ENCODE peak calls at places on chromosomes 16 and 17, in ten cellular contexts. J, N, G, Y, U, H, L, W, D and A are unnamed samples.

GRCh38 chr17:67055041-67055443 is 10.7 kb downstream of the CACNG1 start:
- DNase-seq in J (no peak), N (no peak), G (peak), Y (no peak), U (no peak), H (no peak), L (no peak), W (no peak), D (no peak), A (no peak)

GRCh38 chr16:83903739-83904138 is 4.8 kb downstream of the MLYCD start:
- DNase-seq in J (no peak), N (no peak), G (no peak), Y (peak), U (peak), H (no peak), L (no peak), W (peak), D (peak), A (peak)

GRCh38 chr16:10386517-10387377 is 886 bp downstream of the ATF7IP2 start:
- DNase-seq in J (no peak), N (no peak), G (no peak), Y (no peak), U (no peak), H (no peak), L (no peak), W (no peak), D (peak), A (no peak)

GRCh38 chr17:42288985-42289862 is 926 bp downstream of the STAT5A start:
- DNase-seq in J (no peak), N (peak), G (no peak), Y (peak), U (peak), H (peak), L (peak), W (peak), D (no peak), A (peak)

GRCh38 chr17:34154916-34155730 is 100.0 kb upstream of the CCL2 start:
- DNase-seq in J (no peak), N (no peak), G (no peak), Y (no peak), U (no peak), H (no peak), L (no peak), W (no peak), D (no peak), A (no peak)

GRCh38 chr16:81582655-81583441 is 138.2 kb downstream of the CMIP start:
- DNase-seq in J (no peak), N (no peak), G (no peak), Y (peak), U (no peak), H (no peak), L (no peak), W (no peak), D (no peak), A (peak)

GRCh38 chr16:70706948-70707465 is 21.2 kb upstream of the MTSS2 start:
- DNase-seq in J (no peak), N (no peak), G (no peak), Y (no peak), U (peak), H (no peak), L (no peak), W (no peak), D (peak), A (no peak)

GRCh38 chr17:19386276-19386863 is 620 bp downstream of the MFAP4 start:
- DNase-seq in J (peak), N (no peak), G (no peak), Y (peak), U (peak), H (no peak), L (no peak), W (peak), D (peak), A (peak)

GRCh38 chr16:71536752-71537499 is 10.7 kb downstream of the CHST4 start:
- DNase-seq in J (no peak), N (no peak), G (no peak), Y (no peak), U (no peak), H (no peak), L (no peak), W (no peak), D (no peak), A (no peak)

GRCh38 chr17:31444026-31444425 is 52.6 kb downstream of the RAB11FIP4 start:
- DNase-seq in J (no peak), N (no peak), G (no peak), Y (no peak), U (no peak), H (no peak), L (no peak), W (no peak), D (peak), A (no peak)

GRCh38 chr16:58574895-58575294 is 54.7 kb downstream of the CNOT1 start:
- DNase-seq in J (no peak), N (no peak), G (no peak), Y (no peak), U (no peak), H (no peak), L (no peak), W (no peak), D (no peak), A (no peak)

GRCh38 chr17:55086635-55087058 is 118.1 kb downstream of the STXBP4 start:
- DNase-seq in J (no peak), N (no peak), G (no peak), Y (no peak), U (no peak), H (peak), L (no peak), W (no peak), D (peak), A (no peak)

GRCh38 chr16:83513006-83513755 is 294.6 kb upstream of the HSBP1 start:
- DNase-seq in J (no peak), N (no peak), G (no peak), Y (no peak), U (no peak), H (no peak), L (no peak), W (no peak), D (peak), A (no peak)

GRCh38 chr17:65595071-65595655 is 33.7 kb upstream of the AXIN2 start:
- DNase-seq in J (no peak), N (no peak), G (no peak), Y (no peak), U (no peak), H (peak), L (no peak), W (no peak), D (no peak), A (no peak)

GRCh38 chr17:15323147-15323546 is 18.2 kb downstream of the TEKT3 start:
- DNase-seq in J (no peak), N (no peak), G (no peak), Y (no peak), U (no peak), H (no peak), L (no peak), W (no peak), D (no peak), A (no peak)

GRCh38 chr17:2736956-2737355 is 12.5 kb downstream of the CCDC92B start:
- DNase-seq in J (no peak), N (no peak), G (no peak), Y (no peak), U (no peak), H (no peak), L (no peak), W (no peak), D (no peak), A (no peak)

GRCh38 chr16:46658925-46659324 is 30.1 kb downstream of the VPS35 start:
- DNase-seq in J (peak), N (peak), G (no peak), Y (peak), U (no peak), H (no peak), L (peak), W (peak), D (no peak), A (no peak)

GRCh38 chr16:66515543-66516171 is 34.3 kb downstream of the TK2 start:
- DNase-seq in J (no peak), N (no peak), G (no peak), Y (no peak), U (no peak), H (peak), L (no peak), W (no peak), D (peak), A (no peak)

GRCh38 chr17:62882878-62883277 is 74.8 kb upstream of the MARCHF10 start:
- DNase-seq in J (no peak), N (no peak), G (no peak), Y (no peak), U (no peak), H (no peak), L (no peak), W (no peak), D (peak), A (no peak)

GRCh38 chr17:7021993-7022778 is 664 bp upstream of the BCL6B start:
- DNase-seq in J (peak), N (peak), G (no peak), Y (peak), U (peak), H (peak), L (peak), W (peak), D (peak), A (peak)

DNA sequence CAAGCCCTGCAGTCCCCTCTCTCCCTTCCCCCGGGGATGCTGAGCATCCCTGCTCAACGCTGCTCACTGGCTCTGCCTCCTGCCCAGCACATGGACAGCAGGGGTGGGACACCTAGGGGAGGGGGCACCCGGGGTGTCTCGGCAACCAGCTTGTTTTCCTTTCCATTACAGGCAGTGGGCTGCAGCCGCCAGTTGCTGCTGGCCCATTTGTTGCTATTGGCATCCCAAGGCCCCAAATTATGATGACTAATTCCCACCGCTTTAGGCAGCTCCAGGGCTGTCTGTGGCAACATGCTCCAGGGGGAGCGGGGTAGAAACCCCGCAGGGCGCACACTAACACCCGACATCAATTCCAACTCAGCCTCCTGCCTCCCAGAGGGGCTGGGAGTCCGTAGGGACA is 4.9 kb downstream of the SDK2 start:
- DNase-seq in J (no peak), N (no peak), G (no peak), Y (no peak), U (no peak), H (no peak), L (no peak), W (no peak), D (no peak), A (no peak)
- TF ChIP-seq POLR2A in J (no peak), N (no peak), G (no peak), Y (no peak), U (no peak), H (no peak), L (no peak), W (no peak), D (no peak), A (no peak)

DNA sequence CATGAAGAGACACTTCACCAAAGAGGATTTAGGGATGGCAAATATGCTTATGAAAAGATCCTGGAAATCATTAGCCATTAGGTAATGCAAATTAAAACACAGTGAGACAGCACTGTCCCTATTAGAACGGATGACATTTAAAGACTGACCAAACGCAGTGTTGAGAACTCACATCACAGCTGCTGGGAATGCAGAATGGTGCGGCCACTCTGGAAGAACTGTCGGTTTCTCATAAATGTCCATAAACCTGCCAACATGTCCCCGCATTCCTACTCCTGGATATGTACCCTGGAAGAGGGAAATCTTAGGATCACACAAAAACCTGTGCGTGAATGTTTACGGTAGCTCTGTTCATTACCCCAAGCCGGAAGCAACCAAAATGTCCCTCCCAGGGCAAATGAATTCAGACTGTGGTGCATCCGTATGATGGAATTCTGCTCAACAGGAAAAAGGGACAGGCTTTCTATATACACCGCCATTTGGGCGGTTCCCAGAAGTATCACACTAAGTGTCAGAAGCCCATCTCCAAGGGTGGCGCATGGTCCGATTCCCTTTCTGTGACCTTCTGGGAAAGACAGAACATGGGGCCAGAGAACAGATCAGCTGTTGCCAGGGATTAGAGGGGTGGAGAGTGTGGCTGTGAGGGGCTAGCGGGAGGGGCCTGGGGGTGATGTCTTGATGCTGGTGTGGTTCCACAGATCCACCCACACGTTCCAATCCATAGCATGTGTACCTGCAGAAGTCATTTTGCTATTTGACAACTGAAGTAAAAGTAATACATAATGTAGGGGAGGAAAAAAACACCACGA is 197.2 kb upstream of the CHMP6 start:
- DNase-seq in J (no peak), N (no peak), G (no peak), Y (no peak), U (no peak), H (no peak), L (no peak), W (no peak), D (no peak), A (no peak)
- TF ChIP-seq POLR2A in J (no peak), N (no peak), G (no peak), Y (no peak), U (no peak), H (no peak), L (no peak), W (no peak), D (no peak), A (no peak)

GRCh38 chr17:76104896-76105231 is 1.3 kb upstream of the EXOC7 start:
- DNase-seq in J (no peak), N (no peak), G (no peak), Y (no peak), U (no peak), H (no peak), L (no peak), W (no peak), D (no peak), A (no peak)

GRCh38 chr17:76107507-76107906 is 3.9 kb upstream of the EXOC7 start:
- DNase-seq in J (no peak), N (no peak), G (no peak), Y (no peak), U (no peak), H (no peak), L (no peak), W (no peak), D (no peak), A (no peak)

GRCh38 chr17:76102944-76103273 is 678 bp downstream of the EXOC7 start:
- DNase-seq in J (no peak), N (no peak), G (no peak), Y (no peak), U (no peak), H (no peak), L (no peak), W (no peak), D (no peak), A (no peak)

GRCh38 chr17:76104140-76104895 is 731 bp upstream of the EXOC7 start:
- DNase-seq in J (no peak), N (no peak), G (peak), Y (no peak), U (no peak), H (no peak), L (no peak), W (no peak), D (no peak), A (no peak)

GRCh38 chr17:76103274-76104139 is at the start of gene EXOC7:
- DNase-seq in J (peak), N (peak), G (peak), Y (peak), U (peak), H (peak), L (peak), W (peak), D (peak), A (peak)
- TF ChIP-seq POLR2A in J (no peak), N (peak), G (peak), Y (no peak), U (peak), H (peak), L (peak), W (peak), D (peak), A (no peak)

GRCh38 chr17:79839363-79840203 is at the start of gene CBX4:
- DNase-seq in J (peak), N (peak), G (no peak), Y (peak), U (peak), H (peak), L (peak), W (peak), D (peak), A (peak)
- TF ChIP-seq POLR2A in J (no peak), N (peak), G (peak), Y (peak), U (peak), H (peak), L (peak), W (peak), D (peak), A (peak)

GRCh38 chr17:8062435-8062806 is 23.6 kb downstream of the ALOX15B start:
- DNase-seq in J (no peak), N (no peak), G (no peak), Y (peak), U (no peak), H (no peak), L (no peak), W (no peak), D (peak), A (no peak)
- TF ChIP-seq POLR2A in J (no peak), N (no peak), G (no peak), Y (no peak), U (no peak), H (no peak), L (no peak), W (no peak), D (no peak), A (no peak)

DNA sequence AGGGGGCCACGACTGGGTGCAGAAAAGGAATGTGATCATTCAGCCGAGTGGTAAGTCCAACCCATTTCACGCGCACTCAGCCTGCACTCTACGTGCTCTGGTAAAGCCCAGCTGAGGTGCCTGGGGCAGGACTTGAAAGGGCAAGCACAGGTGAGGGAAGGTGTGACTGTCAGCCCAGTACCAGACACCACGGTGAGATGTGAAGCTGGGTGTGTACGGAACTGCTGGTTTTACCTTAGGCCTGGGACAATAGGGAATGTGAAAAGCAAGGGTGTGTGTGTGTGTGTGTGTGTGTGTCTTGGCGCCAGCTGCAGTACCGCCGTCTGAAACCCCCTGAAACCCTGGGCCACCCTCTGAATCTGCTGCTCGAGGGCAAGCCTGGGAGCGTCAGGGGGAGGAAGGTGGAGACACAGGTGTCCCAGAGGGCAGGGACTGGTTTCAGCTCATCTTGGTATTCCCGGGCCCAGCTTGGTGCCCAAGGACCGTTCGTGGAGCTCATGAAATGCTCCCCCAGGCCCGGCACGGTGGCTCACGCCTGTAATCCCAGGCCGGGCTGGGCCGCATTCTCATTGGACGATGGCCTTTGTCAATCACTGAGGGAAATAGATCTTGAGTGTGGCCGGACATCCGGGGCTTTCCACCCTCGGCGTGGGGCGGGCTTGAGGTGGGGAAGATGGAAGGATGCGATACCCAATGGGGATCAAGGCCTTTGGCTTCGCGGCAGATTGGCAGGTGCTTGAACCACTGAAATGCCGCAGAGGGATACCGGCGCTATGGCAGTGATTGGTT is 27.8 kb upstream of the ST6GALNAC1 start:
- DNase-seq in J (peak), N (peak), G (no peak), Y (peak), U (peak), H (peak), L (peak), W (peak), D (peak), A (peak)
- TF ChIP-seq POLR2A in J (no peak), N (no peak), G (no peak), Y (peak), U (peak), H (peak), L (no peak), W (peak), D (no peak), A (no peak)

GRCh38 chr16:30997000-30997886 is 12.2 kb downstream of the HSD3B7 start:
- DNase-seq in J (peak), N (peak), G (no peak), Y (peak), U (peak), H (peak), L (peak), W (peak), D (peak), A (peak)
- TF ChIP-seq POLR2A in J (no peak), N (peak), G (peak), Y (peak), U (no peak), H (peak), L (peak), W (peak), D (no peak), A (no peak)

GRCh38 chr17:81317436-81317821 is 22.3 kb upstream of the SLC38A10 start:
- DNase-seq in J (no peak), N (no peak), G (no peak), Y (no peak), U (no peak), H (no peak), L (no peak), W (no peak), D (no peak), A (no peak)
- TF ChIP-seq POLR2A in J (no peak), N (no peak), G (no peak), Y (no peak), U (no peak), H (no peak), L (no peak), W (no peak), D (no peak), A (no peak)

GRCh38 chr16:3127745-3128144 is 7.1 kb upstream of the ZNF213 start:
- DNase-seq in J (no peak), N (no peak), G (no peak), Y (no peak), U (no peak), H (no peak), L (no peak), W (no peak), D (no peak), A (no peak)

GRCh38 chr16:3120435-3120834 is 8.0 kb downstream of the ZNF205 start:
- DNase-seq in J (no peak), N (no peak), G (no peak), Y (no peak), U (no peak), H (no peak), L (peak), W (no peak), D (no peak), A (no peak)

GRCh38 chr16:3121843-3122467 is 9.6 kb downstream of the ZNF205 start:
- DNase-seq in J (no peak), N (no peak), G (no peak), Y (no peak), U (no peak), H (no peak), L (no peak), W (no peak), D (no peak), A (peak)

GRCh38 chr16:3122926-3123570 is 10.7 kb downstream of the ZNF205 start:
- DNase-seq in J (no peak), N (no peak), G (no peak), Y (no peak), U (no peak), H (no peak), L (no peak), W (no peak), D (no peak), A (no peak)

GRCh38 chr16:3123986-3124886 is 10.6 kb upstream of the ZNF213 start:
- DNase-seq in J (peak), N (peak), G (no peak), Y (peak), U (peak), H (peak), L (peak), W (peak), D (peak), A (peak)
- TF ChIP-seq POLR2A in J (no peak), N (peak), G (no peak), Y (peak), U (no peak), H (peak), L (peak), W (peak), D (no peak), A (no peak)